ENCODE peak calls at places on chromosomes 13 and 19, in five cellular contexts. O is OCI-LY7; L is cardiac muscle cell; X is CD4-positive, alpha-beta T cell; W is GM12878. C is an unnamed sample.

GRCh38 chr13:95497307-95497943 is 55.1 kb upstream of the CLDN10 start:
- DNase-seq in O (no peak), L (no peak), X (no peak), W (no peak), C (no peak)

GRCh38 chr19:39412100-39412866 is at the start of gene PLEKHG2:
- DNase-seq in O (peak), L (peak), X (peak), W (peak), C (peak)

GRCh38 chr19:35868172-35868822 is at the start of gene APLP1:
- DNase-seq in O (peak), L (peak), X (peak), W (no peak), C (peak)

GRCh38 chr19:42068756-42069571 is 1.0 kb downstream of the GRIK5 start:
- DNase-seq in O (no peak), L (no peak), X (no peak), W (no peak), C (no peak)

GRCh38 chr13:82713681-82714405 is 1168.4 kb downstream of the SLITRK1 start:
- DNase-seq in O (no peak), L (peak), X (no peak), W (no peak), C (no peak)

GRCh38 chr13:55948175-55948574 is 1192.5 kb upstream of the PRR20A start:
- DNase-seq in O (no peak), L (no peak), X (no peak), W (no peak), C (no peak)

GRCh38 chr13:109348514-109349340 is 437.7 kb downstream of the IRS2 start:
- DNase-seq in O (no peak), L (peak), X (no peak), W (no peak), C (no peak)

GRCh38 chr19:44889830-44890365 is 1.2 kb upstream of the TOMM40 start:
- DNase-seq in O (no peak), L (no peak), X (no peak), W (no peak), C (no peak)

GRCh38 chr13:52884429-52884828 is 36.0 kb upstream of the PCDH8 start:
- DNase-seq in O (no peak), L (no peak), X (no peak), W (no peak), C (no peak)

GRCh38 chr19:34556500-34556899 is 74.9 kb downstream of the WTIP start:
- DNase-seq in O (peak), L (peak), X (no peak), W (no peak), C (no peak)
- TF ChIP-seq CTCF in O (peak), L (peak), X (no peak), W (peak), C (no peak)

GRCh38 chr13:90365130-90365529 is 982.4 kb upstream of the MIR17HG start:
- DNase-seq in O (no peak), L (peak), X (no peak), W (no peak), C (no peak)
- TF ChIP-seq CTCF in O (peak), L (peak), X (no peak), W (no peak), C (no peak)

DNA sequence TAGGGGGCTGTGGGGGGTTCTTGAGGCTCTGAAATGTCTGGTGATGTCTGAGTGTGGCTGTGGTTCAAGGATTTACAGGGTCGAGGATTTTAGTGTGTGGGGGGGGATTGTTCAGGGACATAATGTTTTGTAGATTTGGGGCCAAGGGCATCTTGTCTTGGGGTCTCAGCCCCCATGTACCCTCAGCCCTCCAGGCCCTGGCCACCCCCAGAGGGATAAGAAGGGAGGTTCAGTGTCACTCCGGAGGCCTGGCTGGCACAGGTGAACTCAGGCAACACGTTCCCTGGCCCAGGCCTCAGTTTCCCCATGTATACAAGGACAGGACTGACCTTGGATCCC is 2.4 kb upstream of the APC2 start:
- DNase-seq in O (no peak), L (no peak), X (no peak), W (no peak), C (no peak)
- TF ChIP-seq CTCF in O (no peak), L (no peak), X (no peak), W (no peak), C (no peak)

GRCh38 chr19:32748497-32748896 is 28.9 kb downstream of the TDRD12 start:
- DNase-seq in O (peak), L (no peak), X (no peak), W (no peak), C (no peak)
- TF ChIP-seq CTCF in O (peak), L (peak), X (peak), W (peak), C (no peak)

DNA sequence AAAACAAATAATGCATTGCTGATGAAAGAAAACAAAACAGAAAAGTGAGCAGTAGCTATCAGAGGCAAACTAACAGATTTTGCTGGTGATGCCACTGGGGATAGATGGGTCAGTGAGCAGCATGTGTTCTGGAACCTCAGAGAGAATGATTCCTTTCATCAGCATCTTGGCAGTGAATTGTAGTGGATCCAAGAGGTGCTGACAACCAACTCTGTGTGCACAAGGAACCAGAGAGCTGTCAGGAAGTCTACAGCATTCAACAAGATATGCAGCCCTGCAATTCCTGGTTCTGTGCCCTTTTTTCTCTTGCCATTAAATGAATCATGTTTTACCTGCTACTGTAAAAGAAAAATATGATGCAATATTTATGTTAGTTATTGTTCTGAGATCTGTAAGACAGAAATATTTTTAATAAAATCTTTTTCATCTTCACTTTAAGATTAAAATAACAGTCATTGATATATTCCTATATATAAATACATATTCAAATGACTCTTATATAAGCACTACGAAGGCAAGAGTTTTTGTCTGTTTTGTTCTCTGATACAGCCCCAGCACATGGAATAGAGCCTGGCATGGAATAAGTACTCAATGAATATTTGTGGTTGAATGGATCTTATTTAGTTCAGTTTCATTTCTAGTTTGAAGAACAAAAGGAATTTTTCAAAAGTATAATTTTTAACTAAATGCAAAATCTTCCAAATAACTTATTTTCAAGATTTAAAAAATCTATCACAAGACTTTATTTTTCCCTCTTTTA is 80.8 kb downstream of the FREM2 start:
- DNase-seq in O (no peak), L (peak), X (no peak), W (no peak), C (no peak)
- TF ChIP-seq CTCF in O (no peak), L (no peak), X (no peak), W (no peak), C (no peak)

GRCh38 chr19:48190288-48191284 is 20.1 kb downstream of the ZSWIM9 start:
- DNase-seq in O (peak), L (peak), X (peak), W (no peak), C (peak)
- TF ChIP-seq CTCF in O (peak), L (peak), X (no peak), W (no peak), C (peak)

DNA sequence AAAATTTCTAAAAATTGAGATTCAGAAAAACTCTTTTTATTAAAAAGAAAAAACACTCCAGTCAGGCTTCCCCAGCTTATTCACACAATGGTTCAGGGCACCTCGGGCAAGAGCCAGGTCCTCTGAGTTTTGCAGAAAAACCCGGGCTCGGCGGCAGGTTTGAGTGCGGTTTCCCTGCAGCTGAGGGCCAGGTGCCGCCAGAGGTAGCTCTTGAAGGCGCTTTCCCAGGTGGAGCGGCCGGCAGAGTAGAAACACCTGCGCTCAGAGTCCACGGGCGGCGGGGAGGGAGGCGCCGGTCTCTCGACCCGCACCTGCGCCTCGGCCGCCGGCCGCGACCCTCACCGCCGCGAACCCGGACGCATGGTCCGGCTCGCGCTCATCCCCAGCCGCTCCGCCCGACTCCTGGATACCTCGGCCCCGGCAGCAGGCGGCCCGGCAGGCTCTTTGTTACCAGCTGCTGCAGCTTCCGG is 444 bp downstream of the PROSER1 start:
- DNase-seq in O (no peak), L (no peak), X (no peak), W (no peak), C (no peak)
- TF ChIP-seq CTCF in O (peak), L (no peak), X (no peak), W (no peak), C (no peak)

DNA sequence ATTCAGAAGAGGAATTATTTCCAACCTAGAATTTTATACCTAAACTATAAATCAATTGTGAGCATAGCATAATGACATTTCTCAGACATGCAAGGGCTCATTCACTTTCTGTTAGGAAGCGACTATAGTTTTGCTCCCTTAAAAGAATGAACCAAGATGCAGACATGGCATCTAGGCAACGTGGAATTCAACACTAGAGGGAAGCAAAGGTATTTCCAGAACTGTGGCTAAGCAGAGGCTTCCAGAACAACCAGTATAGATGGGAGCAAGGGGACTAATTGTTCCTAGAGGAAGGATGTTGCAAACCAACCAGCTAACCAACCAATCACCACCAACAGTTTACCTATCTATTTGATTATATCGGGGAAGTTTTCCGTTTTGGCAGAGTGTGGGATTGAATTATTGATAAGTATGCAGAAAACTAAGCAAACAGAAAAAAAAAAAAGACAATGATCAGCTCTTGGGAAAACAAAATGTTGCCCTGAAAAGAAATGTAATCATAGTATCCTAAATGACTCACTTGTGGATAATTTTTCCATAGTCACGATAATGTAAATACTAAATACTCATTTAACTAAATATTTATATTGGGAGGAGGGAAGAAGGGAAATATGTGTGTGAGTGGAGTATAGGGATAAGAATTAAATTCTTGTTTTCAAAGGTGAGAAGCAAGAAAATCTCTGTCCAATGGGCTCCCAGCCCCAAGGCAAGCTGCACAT is 21.1 kb downstream of the ARL11 start:
- DNase-seq in O (no peak), L (peak), X (no peak), W (no peak), C (no peak)
- TF ChIP-seq CTCF in O (no peak), L (peak), X (no peak), W (no peak), C (no peak)

GRCh38 chr13:105213512-105213911 is 1322.0 kb downstream of the EFNB2 start:
- DNase-seq in O (no peak), L (peak), X (no peak), W (no peak), C (no peak)
- TF ChIP-seq CTCF in O (no peak), L (no peak), X (no peak), W (peak), C (no peak)

DNA sequence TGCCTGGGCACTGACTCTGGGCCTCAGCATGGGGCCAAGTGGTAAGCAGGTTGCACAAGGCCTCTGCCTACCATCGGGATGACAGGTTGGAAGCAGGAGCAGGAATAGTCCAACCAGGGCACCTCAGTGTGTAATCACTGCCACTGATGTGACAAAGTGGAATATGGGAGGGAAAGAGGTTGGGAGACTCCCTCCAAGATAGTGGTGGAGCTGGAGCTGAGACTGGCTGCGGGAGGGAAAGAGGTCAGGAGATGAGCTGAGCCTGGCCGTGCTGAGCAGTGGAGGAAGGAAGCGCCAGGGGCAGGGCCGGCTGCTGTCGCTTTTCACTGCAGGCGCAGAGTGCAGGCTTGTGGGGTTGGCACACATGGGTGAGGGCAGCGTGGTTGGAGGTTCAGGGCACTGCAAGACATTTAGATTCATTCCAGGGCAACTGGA is 6.8 kb downstream of the UPF3A start:
- DNase-seq in O (no peak), L (no peak), X (no peak), W (no peak), C (no peak)
- TF ChIP-seq CTCF in O (no peak), L (no peak), X (no peak), W (no peak), C (no peak)